ENCODE peak calls at places on chromosomes 11 and 22, in four cellular contexts. W, M, A and N are unnamed samples.

GRCh38 chr11:120972621-120973020 is 51.3 kb upstream of the TBCEL start:
- DNase-seq in M (no peak), W (no peak), A (no peak), N (no peak)

GRCh38 chr11:9675691-9676090 is 11.8 kb downstream of the SWAP70 start:
- DNase-seq in M (no peak), W (peak; percentile 54), A (no peak), N (no peak)

GRCh38 chr11:44618561-44619425 is 53.3 kb downstream of the CD82 start:
- DNase-seq in M (peak; percentile 5), W (no peak), A (no peak), N (no peak)

GRCh38 chr11:75435571-75435925 is 2.5 kb upstream of the KLHL35 start:
- DNase-seq in M (no peak), W (no peak), A (no peak), N (no peak)

GRCh38 chr11:46896719-46897406 is 21.5 kb downstream of the LRP4 start:
- DNase-seq in W (peak; percentile 54), M (no peak), A (peak; percentile 65), N (peak; percentile 76)

GRCh38 chr11:10930224-10930960 is 72.5 kb upstream of the ZBED5 start:
- DNase-seq in M (no peak), A (no peak), W (peak; percentile 52), N (peak; percentile 73)

GRCh38 chr11:122115520-122116343 is at the start of gene BLID:
- DNase-seq in A (no peak), M (no peak), W (peak; percentile 70), N (peak; percentile 56)

GRCh38 chr11:19820100-19820499 is 107.5 kb downstream of the NAV2 start:
- DNase-seq in A (no peak), W (no peak), M (no peak), N (no peak)

GRCh38 chr11:83306385-83307080 is 20.4 kb upstream of the CCDC90B start:
- DNase-seq in M (no peak), A (no peak), W (no peak), N (no peak)

GRCh38 chr22:47138898-47139789 is 376.7 kb downstream of the TBC1D22A start:
- DNase-seq in A (no peak), M (no peak), W (no peak), N (peak; percentile 91)

GRCh38 chr22:17434856-17435255 is 65.6 kb downstream of the CECR2 start:
- DNase-seq in M (no peak), A (no peak), W (no peak), N (peak; percentile 64)

GRCh38 chr22:46754110-46754799 is 8.2 kb upstream of the TBC1D22A start:
- DNase-seq in A (peak; percentile 98), M (peak; percentile 95), W (no peak), N (peak; percentile 64)

GRCh38 chr22:29478326-29479276 is 1.4 kb upstream of the NEFH start:
- DNase-seq in W (peak; percentile 56), M (no peak), A (peak; percentile 41), N (peak; percentile 79)

GRCh38 chr22:38570841-38571364 is 920 bp upstream of the DMC1 start:
- DNase-seq in W (no peak), A (peak; percentile 41), M (peak; percentile 45), N (peak; percentile 71)

GRCh38 chr11:118820412-118821357 is 29.7 kb upstream of the DDX6 start:
- DNase-seq in M (peak; percentile 80), A (no peak), W (peak; percentile 9), N (peak; percentile 29)

GRCh38 chr22:25900880-25901279 is 158.9 kb downstream of the MYO18B start:
- DNase-seq in A (no peak), W (peak; percentile 48), M (peak; percentile 32), N (no peak)

GRCh38 chr11:119592642-119593041 is 136.4 kb downstream of the NECTIN1 start:
- DNase-seq in M (no peak), A (no peak), W (no peak), N (no peak)

GRCh38 chr22:40054486-40054885 is 59.7 kb downstream of the FAM83F start:
- DNase-seq in M (no peak), A (no peak), W (no peak), N (no peak)

GRCh38 chr11:132100583-132100982 is 730.2 kb downstream of the NTM start:
- DNase-seq in A (no peak), W (no peak), M (no peak), N (no peak)